ENCODE peak calls at places on chromosomes 4 and X, in seven cellular contexts. One of them, this sample, is unnamed.

GRCh38 chrX:11557120-11557519 is 108.6 kb downstream of the ARHGAP6 start:
- DNase-seq in activated naive CD4-positive, alpha-beta T cell: no peak
- DNase-seq in NCI-H1417: no peak
- DNase-seq in neural crest cell: no peak
- DNase-seq in activated CD8-positive, alpha-beta memory T cell treated with anti-CD3 and anti-CD28 coated beads for 48 hours: no peak
- DNase-seq in DMS153: no peak
- DNase-seq in NCI-H1092 treated with DMSO at 0.1 percent for 48 hours: no peak
- DNase-seq in this sample: no peak

GRCh38 chr4:76779740-76780459 is 118.0 kb downstream of the SOWAHB start:
- DNase-seq in activated naive CD4-positive, alpha-beta T cell: no peak
- DNase-seq in NCI-H1417: no peak
- DNase-seq in neural crest cell: no peak
- DNase-seq in activated CD8-positive, alpha-beta memory T cell treated with anti-CD3 and anti-CD28 coated beads for 48 hours: no peak
- DNase-seq in DMS153: peak; percentile 4
- DNase-seq in NCI-H1092 treated with DMSO at 0.1 percent for 48 hours: no peak
- DNase-seq in this sample: no peak

GRCh38 chrX:135707880-135708279 is 5.6 kb upstream of the CT45A1 start:
- DNase-seq in activated naive CD4-positive, alpha-beta T cell: no peak
- DNase-seq in NCI-H1417: peak; percentile 35
- DNase-seq in neural crest cell: peak; percentile 26
- DNase-seq in activated CD8-positive, alpha-beta memory T cell treated with anti-CD3 and anti-CD28 coated beads for 48 hours: peak; percentile 42
- DNase-seq in DMS153: no peak
- DNase-seq in NCI-H1092 treated with DMSO at 0.1 percent for 48 hours: no peak
- DNase-seq in this sample: no peak

GRCh38 chrX:136954930-136955329 is 74.4 kb upstream of the RBMX start:
- DNase-seq in activated naive CD4-positive, alpha-beta T cell: no peak
- DNase-seq in NCI-H1417: peak; percentile 58
- DNase-seq in neural crest cell: no peak
- DNase-seq in activated CD8-positive, alpha-beta memory T cell treated with anti-CD3 and anti-CD28 coated beads for 48 hours: no peak
- DNase-seq in DMS153: peak; percentile 2
- DNase-seq in NCI-H1092 treated with DMSO at 0.1 percent for 48 hours: peak; percentile 5
- DNase-seq in this sample: peak; percentile 5

GRCh38 chr4:78345237-78345636 is 206.3 kb upstream of the ANXA3 start:
- DNase-seq in activated naive CD4-positive, alpha-beta T cell: no peak
- DNase-seq in NCI-H1417: no peak
- DNase-seq in neural crest cell: no peak
- DNase-seq in activated CD8-positive, alpha-beta memory T cell treated with anti-CD3 and anti-CD28 coated beads for 48 hours: no peak
- DNase-seq in DMS153: no peak
- DNase-seq in NCI-H1092 treated with DMSO at 0.1 percent for 48 hours: no peak
- DNase-seq in this sample: no peak

GRCh38 chr4:47510506-47511143 is 25.6 kb downstream of the ATP10D start:
- DNase-seq in activated naive CD4-positive, alpha-beta T cell: no peak
- DNase-seq in NCI-H1417: no peak
- DNase-seq in neural crest cell: no peak
- DNase-seq in activated CD8-positive, alpha-beta memory T cell treated with anti-CD3 and anti-CD28 coated beads for 48 hours: no peak
- DNase-seq in DMS153: no peak
- DNase-seq in NCI-H1092 treated with DMSO at 0.1 percent for 48 hours: no peak
- DNase-seq in this sample: no peak

GRCh38 chrX:39648548-39649254 is 449.1 kb downstream of the BCOR start:
- DNase-seq in activated naive CD4-positive, alpha-beta T cell: no peak
- DNase-seq in NCI-H1417: no peak
- DNase-seq in neural crest cell: no peak
- DNase-seq in activated CD8-positive, alpha-beta memory T cell treated with anti-CD3 and anti-CD28 coated beads for 48 hours: no peak
- DNase-seq in DMS153: no peak
- DNase-seq in NCI-H1092 treated with DMSO at 0.1 percent for 48 hours: no peak
- DNase-seq in this sample: no peak

GRCh38 chr4:29578329-29578728 is 1141.8 kb upstream of the PCDH7 start:
- DNase-seq in activated naive CD4-positive, alpha-beta T cell: no peak
- DNase-seq in NCI-H1417: peak; percentile 25
- DNase-seq in neural crest cell: no peak
- DNase-seq in activated CD8-positive, alpha-beta memory T cell treated with anti-CD3 and anti-CD28 coated beads for 48 hours: no peak
- DNase-seq in DMS153: no peak
- DNase-seq in NCI-H1092 treated with DMSO at 0.1 percent for 48 hours: no peak
- DNase-seq in this sample: no peak

GRCh38 chr4:98661356-98662054 is 3.1 kb upstream of the TSPAN5 start:
- DNase-seq in activated naive CD4-positive, alpha-beta T cell: no peak
- DNase-seq in NCI-H1417: peak; percentile 9
- DNase-seq in neural crest cell: no peak
- DNase-seq in activated CD8-positive, alpha-beta memory T cell treated with anti-CD3 and anti-CD28 coated beads for 48 hours: no peak
- DNase-seq in DMS153: no peak
- DNase-seq in NCI-H1092 treated with DMSO at 0.1 percent for 48 hours: no peak
- DNase-seq in this sample: no peak

GRCh38 chr4:122827258-122827887 is 742 bp downstream of the FGF2 start:
- DNase-seq in activated naive CD4-positive, alpha-beta T cell: no peak
- DNase-seq in NCI-H1417: peak; percentile 76
- DNase-seq in neural crest cell: peak; percentile 41
- DNase-seq in activated CD8-positive, alpha-beta memory T cell treated with anti-CD3 and anti-CD28 coated beads for 48 hours: peak; percentile 7
- DNase-seq in DMS153: no peak
- DNase-seq in NCI-H1092 treated with DMSO at 0.1 percent for 48 hours: peak; percentile 39
- DNase-seq in this sample: no peak

GRCh38 chr4:109826719-109827118 is 1.1 kb upstream of the RRH start:
- DNase-seq in activated naive CD4-positive, alpha-beta T cell: no peak
- DNase-seq in NCI-H1417: peak; percentile 16
- DNase-seq in neural crest cell: no peak
- DNase-seq in activated CD8-positive, alpha-beta memory T cell treated with anti-CD3 and anti-CD28 coated beads for 48 hours: no peak
- DNase-seq in DMS153: no peak
- DNase-seq in NCI-H1092 treated with DMSO at 0.1 percent for 48 hours: peak; percentile 6
- DNase-seq in this sample: no peak

GRCh38 chr4:95929448-95930064 is 89.7 kb downstream of the PDHA2 start:
- DNase-seq in activated naive CD4-positive, alpha-beta T cell: no peak
- DNase-seq in NCI-H1417: no peak
- DNase-seq in neural crest cell: no peak
- DNase-seq in activated CD8-positive, alpha-beta memory T cell treated with anti-CD3 and anti-CD28 coated beads for 48 hours: no peak
- DNase-seq in DMS153: no peak
- DNase-seq in NCI-H1092 treated with DMSO at 0.1 percent for 48 hours: no peak
- DNase-seq in this sample: no peak

GRCh38 chrX:19725545-19726102 is 161.8 kb downstream of the SH3KBP1 start:
- DNase-seq in activated naive CD4-positive, alpha-beta T cell: no peak
- DNase-seq in NCI-H1417: no peak
- DNase-seq in neural crest cell: no peak
- DNase-seq in activated CD8-positive, alpha-beta memory T cell treated with anti-CD3 and anti-CD28 coated beads for 48 hours: no peak
- DNase-seq in DMS153: no peak
- DNase-seq in NCI-H1092 treated with DMSO at 0.1 percent for 48 hours: no peak
- DNase-seq in this sample: no peak

GRCh38 chr4:53861856-53862610 is 202.4 kb downstream of the CHIC2 start:
- DNase-seq in activated naive CD4-positive, alpha-beta T cell: no peak
- DNase-seq in NCI-H1417: peak; percentile 72
- DNase-seq in neural crest cell: no peak
- DNase-seq in activated CD8-positive, alpha-beta memory T cell treated with anti-CD3 and anti-CD28 coated beads for 48 hours: no peak
- DNase-seq in DMS153: no peak
- DNase-seq in NCI-H1092 treated with DMSO at 0.1 percent for 48 hours: no peak
- DNase-seq in this sample: no peak

GRCh38 chr4:54050214-54050904 is 14.0 kb downstream of the CHIC2 start:
- DNase-seq in activated naive CD4-positive, alpha-beta T cell: no peak
- DNase-seq in NCI-H1417: no peak
- DNase-seq in neural crest cell: no peak
- DNase-seq in activated CD8-positive, alpha-beta memory T cell treated with anti-CD3 and anti-CD28 coated beads for 48 hours: no peak
- DNase-seq in DMS153: no peak
- DNase-seq in NCI-H1092 treated with DMSO at 0.1 percent for 48 hours: no peak
- DNase-seq in this sample: no peak